ENCODE peak calls at places on chromosome 1, in four cellular contexts. M, H, E and L are unnamed samples.

GRCh38 chr1:203168256-203168786 is 7.3 kb downstream of the MYBPH start:
- DNase-seq in M (no peak), H (no peak), E (no peak), L (no peak)

GRCh38 chr1:37606481-37607263 is 10.9 kb upstream of the GNL2 start:
- DNase-seq in M (no peak), H (no peak), E (no peak), L (no peak)

GRCh38 chr1:115463347-115463746 is 125.3 kb upstream of the NGF start:
- DNase-seq in M (no peak), H (no peak), E (no peak), L (no peak)

GRCh38 chr1:243287652-243288051 is 31.8 kb downstream of the SDCCAG8 start:
- DNase-seq in M (peak), H (peak), E (no peak), L (peak)

GRCh38 chr1:30335389-30335996 is 387.9 kb downstream of the MATN1 start:
- DNase-seq in M (no peak), H (no peak), E (no peak), L (no peak)

GRCh38 chr1:61872206-61872605 is 129.9 kb downstream of the PATJ start:
- DNase-seq in M (no peak), H (no peak), E (no peak), L (no peak)

GRCh38 chr1:1059494-1060280 is 14.4 kb downstream of the RNF223 start:
- DNase-seq in M (no peak), H (peak), E (peak), L (peak)

GRCh38 chr1:160410412-160411005 is 10.1 kb downstream of the VANGL2 start:
- DNase-seq in M (no peak), H (no peak), E (no peak), L (no peak)

GRCh38 chr1:30743584-30744059 is 14.0 kb downstream of the LAPTM5 start:
- DNase-seq in M (peak), H (no peak), E (no peak), L (peak)

GRCh38 chr1:156117414-156118174 is 3.1 kb downstream of the LMNA start:
- DNase-seq in M (no peak), H (no peak), E (no peak), L (no peak)

GRCh38 chr1:94002046-94002787 is 93.0 kb upstream of the GCLM start:
- DNase-seq in M (no peak), H (no peak), E (no peak), L (no peak)

GRCh38 chr1:231929311-231929710 is 302.7 kb downstream of the DISC1 start:
- DNase-seq in M (no peak), H (no peak), E (no peak), L (no peak)

GRCh38 chr1:183926978-183927377 is 110.5 kb downstream of the COLGALT2 start:
- DNase-seq in M (no peak), H (no peak), E (no peak), L (no peak)

GRCh38 chr1:232393010-232393833 is 236.7 kb downstream of the SIPA1L2 start:
- DNase-seq in M (no peak), H (no peak), E (no peak), L (no peak)

GRCh38 chr1:199287632-199288031 is 648.8 kb downstream of the PTPRC start:
- DNase-seq in M (no peak), H (no peak), E (no peak), L (no peak)

GRCh38 chr1:199279107-199279506 is 640.3 kb downstream of the PTPRC start:
- DNase-seq in M (no peak), H (peak), E (no peak), L (no peak)

GRCh38 chr1:199283814-199284213 is 645.0 kb downstream of the PTPRC start:
- DNase-seq in M (no peak), H (no peak), E (no peak), L (no peak)

GRCh38 chr1:199279872-199280649 is 641.2 kb downstream of the PTPRC start:
- DNase-seq in M (no peak), H (no peak), E (no peak), L (no peak)

GRCh38 chr1:199282910-199283309 is 644.1 kb downstream of the PTPRC start:
- DNase-seq in M (no peak), H (no peak), E (no peak), L (no peak)
- TF ChIP-seq SPI1 in M (no peak), H (no peak), E (no peak), L (no peak)

GRCh38 chr1:2789986-2790581 is 11.4 kb downstream of the TTC34 start:
- DNase-seq in M (no peak), H (no peak), E (no peak), L (no peak)
- TF ChIP-seq SPI1 in M (no peak), H (no peak), E (no peak), L (no peak)

DNA sequence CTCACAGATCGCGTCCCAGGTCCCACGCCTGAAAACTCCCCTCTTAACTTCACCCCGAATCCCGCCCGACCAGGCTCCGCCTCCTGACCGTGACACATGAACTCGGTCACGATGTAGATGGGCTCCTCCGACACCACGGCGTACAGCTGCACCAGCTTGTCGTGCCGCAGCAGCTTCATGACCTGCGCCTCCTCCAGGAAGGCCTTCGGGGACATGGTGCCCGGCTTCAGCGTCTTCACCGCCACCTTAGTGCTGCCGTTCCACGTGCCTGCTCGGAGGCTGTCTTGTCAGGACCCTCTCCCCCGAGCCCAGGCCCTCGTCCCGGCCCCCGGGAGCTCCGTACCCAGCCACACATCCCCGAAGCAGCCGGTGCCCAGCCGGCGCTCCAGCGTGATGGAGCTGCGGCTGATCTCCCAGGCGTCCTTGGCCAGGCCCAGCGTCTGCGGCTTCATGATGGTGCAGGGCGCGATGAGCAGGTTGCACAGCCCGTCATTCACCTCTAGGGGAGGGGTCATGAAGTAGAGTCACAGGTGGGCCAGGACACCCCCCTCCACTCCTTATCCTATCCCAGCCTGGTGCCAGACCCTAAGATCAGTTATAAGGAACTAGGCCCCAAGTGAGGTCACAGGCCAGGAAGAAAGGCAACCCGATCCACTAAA is 11.5 kb upstream of the AHDC1 start:
- DNase-seq in M (no peak), H (no peak), E (peak), L (no peak)
- TF ChIP-seq SPI1 in M (no peak), H (no peak), E (no peak), L (no peak)

GRCh38 chr1:228060458-228061190 is 21.9 kb upstream of the ARF1 start:
- DNase-seq in M (no peak), H (no peak), E (peak), L (no peak)

GRCh38 chr1:228062812-228063211 is 19.7 kb upstream of the ARF1 start:
- DNase-seq in M (no peak), H (no peak), E (no peak), L (no peak)

GRCh38 chr1:228062085-228062791 is 20.3 kb upstream of the ARF1 start:
- DNase-seq in M (no peak), H (no peak), E (no peak), L (no peak)

GRCh38 chr1:228059536-228060457 is 22.7 kb upstream of the ARF1 start:
- DNase-seq in M (no peak), H (no peak), E (peak), L (peak)

GRCh38 chr1:228061411-228062084 is 21.0 kb upstream of the ARF1 start:
- DNase-seq in M (no peak), H (no peak), E (no peak), L (no peak)
- TF ChIP-seq SPI1 in M (no peak), H (no peak), E (no peak), L (no peak)

GRCh38 chr1:55213029-55213884 is 1.9 kb downstream of the USP24 start:
- DNase-seq in M (no peak), H (no peak), E (no peak), L (no peak)
- TF ChIP-seq SPI1 in M (no peak), H (no peak), E (no peak), L (no peak)